ENCODE peak calls at places on chromosomes 16 and 17, in seven cellular contexts. One of them, this sample, is unnamed.

GRCh38 chr17:77968788-77969187 is 10.3 kb downstream of the TNRC6C start:
- DNase-seq in mucosa of descending colon: no peak
- DNase-seq in thoracic aorta: no peak
- DNase-seq in fibroblast of villous mesenchyme: no peak
- DNase-seq in AG04450: no peak
- DNase-seq in fibroblast of pulmonary artery: no peak
- DNase-seq in neural progenitor cell: no peak
- DNase-seq in this sample: no peak

GRCh38 chr17:55661359-55661758 is 61.3 kb downstream of the TMEM100 start:
- DNase-seq in mucosa of descending colon: no peak
- DNase-seq in thoracic aorta: no peak
- DNase-seq in fibroblast of villous mesenchyme: no peak
- DNase-seq in AG04450: no peak
- DNase-seq in fibroblast of pulmonary artery: no peak
- DNase-seq in neural progenitor cell: no peak
- DNase-seq in this sample: no peak

GRCh38 chr16:17017442-17017841 is 453.3 kb downstream of the XYLT1 start:
- DNase-seq in mucosa of descending colon: no peak
- DNase-seq in thoracic aorta: no peak
- DNase-seq in fibroblast of villous mesenchyme: no peak
- DNase-seq in AG04450: no peak
- DNase-seq in fibroblast of pulmonary artery: no peak
- DNase-seq in neural progenitor cell: no peak
- DNase-seq in this sample: no peak

GRCh38 chr16:72149676-72150464 is 22.1 kb downstream of the PMFBP1 start:
- DNase-seq in mucosa of descending colon: no peak
- DNase-seq in thoracic aorta: no peak
- DNase-seq in fibroblast of villous mesenchyme: no peak
- DNase-seq in AG04450: no peak
- DNase-seq in fibroblast of pulmonary artery: no peak
- DNase-seq in neural progenitor cell: peak; percentile 46
- DNase-seq in this sample: no peak

GRCh38 chr17:27565874-27566672 is 64.9 kb upstream of the LGALS9 start:
- DNase-seq in mucosa of descending colon: no peak
- DNase-seq in thoracic aorta: no peak
- DNase-seq in fibroblast of villous mesenchyme: no peak
- DNase-seq in AG04450: no peak
- DNase-seq in fibroblast of pulmonary artery: no peak
- DNase-seq in neural progenitor cell: no peak
- DNase-seq in this sample: no peak

GRCh38 chr17:68576811-68577551 is 24.2 kb downstream of the FAM20A start:
- DNase-seq in mucosa of descending colon: no peak
- DNase-seq in thoracic aorta: no peak
- DNase-seq in fibroblast of villous mesenchyme: peak; percentile 77
- DNase-seq in AG04450: peak; percentile 10
- DNase-seq in fibroblast of pulmonary artery: peak; percentile 76
- DNase-seq in neural progenitor cell: no peak
- DNase-seq in this sample: no peak

GRCh38 chr16:3067929-3068288 is 2.5 kb downstream of the IL32 start:
- DNase-seq in mucosa of descending colon: no peak
- DNase-seq in thoracic aorta: no peak
- DNase-seq in fibroblast of villous mesenchyme: no peak
- DNase-seq in AG04450: no peak
- DNase-seq in fibroblast of pulmonary artery: no peak
- DNase-seq in neural progenitor cell: no peak
- DNase-seq in this sample: no peak

GRCh38 chr17:57832711-57833596 is 16.9 kb downstream of the MRPS23 start:
- DNase-seq in mucosa of descending colon: no peak
- DNase-seq in thoracic aorta: peak; percentile 49
- DNase-seq in fibroblast of villous mesenchyme: peak; percentile 76
- DNase-seq in AG04450: peak; percentile 30
- DNase-seq in fibroblast of pulmonary artery: peak; percentile 83
- DNase-seq in neural progenitor cell: peak; percentile 88
- DNase-seq in this sample: peak; percentile 53

GRCh38 chr17:44084131-44084538 is 13.6 kb downstream of the G6PC3 start:
- DNase-seq in mucosa of descending colon: no peak
- DNase-seq in thoracic aorta: no peak
- DNase-seq in fibroblast of villous mesenchyme: no peak
- DNase-seq in AG04450: no peak
- DNase-seq in fibroblast of pulmonary artery: no peak
- DNase-seq in neural progenitor cell: peak; percentile 64
- DNase-seq in this sample: no peak

GRCh38 chr17:34254651-34255380 is at the start of gene CCL2:
- DNase-seq in mucosa of descending colon: no peak
- DNase-seq in thoracic aorta: peak; percentile 60
- DNase-seq in fibroblast of villous mesenchyme: peak; percentile 53
- DNase-seq in AG04450: peak; percentile 65
- DNase-seq in fibroblast of pulmonary artery: peak; percentile 94
- DNase-seq in neural progenitor cell: peak; percentile 73
- DNase-seq in this sample: no peak

GRCh38 chr16:17518441-17518840 is 47.7 kb upstream of the XYLT1 start:
- DNase-seq in mucosa of descending colon: no peak
- DNase-seq in thoracic aorta: no peak
- DNase-seq in fibroblast of villous mesenchyme: peak; percentile 44
- DNase-seq in AG04450: no peak
- DNase-seq in fibroblast of pulmonary artery: peak; percentile 13
- DNase-seq in neural progenitor cell: no peak
- DNase-seq in this sample: no peak

GRCh38 chr17:77609553-77610517 is 348.7 kb upstream of the TNRC6C start:
- DNase-seq in mucosa of descending colon: no peak
- DNase-seq in thoracic aorta: no peak
- DNase-seq in fibroblast of villous mesenchyme: peak; percentile 11
- DNase-seq in AG04450: no peak
- DNase-seq in fibroblast of pulmonary artery: no peak
- DNase-seq in neural progenitor cell: no peak
- DNase-seq in this sample: no peak

GRCh38 chr16:2715519-2715918 is 4.5 kb downstream of the PRSS27 start:
- DNase-seq in mucosa of descending colon: peak; percentile 79
- DNase-seq in thoracic aorta: no peak
- DNase-seq in fibroblast of villous mesenchyme: peak; percentile 57
- DNase-seq in AG04450: no peak
- DNase-seq in fibroblast of pulmonary artery: peak; percentile 47
- DNase-seq in neural progenitor cell: peak; percentile 78
- DNase-seq in this sample: peak; percentile 35

GRCh38 chr16:66619036-66619435 is 14.5 kb downstream of the CMTM3 start:
- DNase-seq in mucosa of descending colon: no peak
- DNase-seq in thoracic aorta: no peak
- DNase-seq in fibroblast of villous mesenchyme: peak; percentile 66
- DNase-seq in AG04450: no peak
- DNase-seq in fibroblast of pulmonary artery: peak; percentile 42
- DNase-seq in neural progenitor cell: no peak
- DNase-seq in this sample: no peak

GRCh38 chr17:47879028-47879585 is 16.9 kb upstream of the SP2 start:
- DNase-seq in mucosa of descending colon: no peak
- DNase-seq in thoracic aorta: no peak
- DNase-seq in fibroblast of villous mesenchyme: peak; percentile 25
- DNase-seq in AG04450: no peak
- DNase-seq in fibroblast of pulmonary artery: no peak
- DNase-seq in neural progenitor cell: no peak
- DNase-seq in this sample: no peak

GRCh38 chr16:2933701-2934100 is 22.0 kb downstream of the FLYWCH1 start:
- DNase-seq in mucosa of descending colon: no peak
- DNase-seq in thoracic aorta: no peak
- DNase-seq in fibroblast of villous mesenchyme: no peak
- DNase-seq in AG04450: no peak
- DNase-seq in fibroblast of pulmonary artery: no peak
- DNase-seq in neural progenitor cell: no peak
- DNase-seq in this sample: no peak

GRCh38 chr16:7405166-7405565 is 72.5 kb downstream of the RBFOX1 start:
- DNase-seq in mucosa of descending colon: no peak
- DNase-seq in thoracic aorta: no peak
- DNase-seq in fibroblast of villous mesenchyme: no peak
- DNase-seq in AG04450: no peak
- DNase-seq in fibroblast of pulmonary artery: no peak
- DNase-seq in neural progenitor cell: peak; percentile 82
- DNase-seq in this sample: no peak
- TF ChIP-seq CTCF in mucosa of descending colon: no peak
- TF ChIP-seq CTCF in thoracic aorta: no peak
- TF ChIP-seq CTCF in fibroblast of villous mesenchyme: no peak
- TF ChIP-seq CTCF in AG04450: no peak
- TF ChIP-seq CTCF in fibroblast of pulmonary artery: no peak
- TF ChIP-seq CTCF in neural progenitor cell: peak; percentile 60
- TF ChIP-seq CTCF in this sample: no peak

DNA sequence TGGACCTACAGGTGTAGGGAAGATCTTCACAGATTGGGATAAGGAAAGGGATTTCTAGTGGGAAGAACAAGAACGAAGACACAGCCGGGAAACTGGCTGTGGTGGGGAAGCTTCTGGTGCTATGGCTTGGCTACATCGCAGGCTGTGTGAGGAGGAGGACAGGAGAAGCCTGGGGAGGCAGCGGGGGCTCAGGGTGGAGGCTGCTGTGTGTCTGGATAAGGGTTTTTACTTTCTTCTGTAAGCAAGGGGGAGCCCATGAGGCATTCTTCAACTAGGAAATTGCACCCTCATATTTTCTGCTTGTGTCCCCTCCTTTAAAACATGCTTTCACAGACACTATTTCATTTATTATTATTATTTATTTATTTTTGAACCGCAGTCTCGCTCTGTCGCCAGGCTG is 2.9 kb upstream of the RHBDF2 start:
- DNase-seq in mucosa of descending colon: no peak
- DNase-seq in thoracic aorta: no peak
- DNase-seq in fibroblast of villous mesenchyme: no peak
- DNase-seq in AG04450: no peak
- DNase-seq in fibroblast of pulmonary artery: no peak
- DNase-seq in neural progenitor cell: peak; percentile 33
- DNase-seq in this sample: no peak
- TF ChIP-seq CTCF in mucosa of descending colon: no peak
- TF ChIP-seq CTCF in thoracic aorta: no peak
- TF ChIP-seq CTCF in fibroblast of villous mesenchyme: peak; percentile 22
- TF ChIP-seq CTCF in AG04450: peak; percentile 35
- TF ChIP-seq CTCF in fibroblast of pulmonary artery: peak; percentile 12
- TF ChIP-seq CTCF in neural progenitor cell: no peak
- TF ChIP-seq CTCF in this sample: no peak

GRCh38 chr16:50677351-50677750 is 3.8 kb downstream of the SNX20 start:
- DNase-seq in mucosa of descending colon: peak; percentile 47
- DNase-seq in thoracic aorta: no peak
- DNase-seq in fibroblast of villous mesenchyme: no peak
- DNase-seq in AG04450: no peak
- DNase-seq in fibroblast of pulmonary artery: no peak
- DNase-seq in neural progenitor cell: no peak
- DNase-seq in this sample: no peak
- TF ChIP-seq CTCF in mucosa of descending colon: no peak
- TF ChIP-seq CTCF in thoracic aorta: peak; percentile 28
- TF ChIP-seq CTCF in fibroblast of villous mesenchyme: peak; percentile 23
- TF ChIP-seq CTCF in AG04450: peak; percentile 12
- TF ChIP-seq CTCF in fibroblast of pulmonary artery: peak; percentile 17
- TF ChIP-seq CTCF in neural progenitor cell: peak; percentile 55
- TF ChIP-seq CTCF in this sample: no peak

DNA sequence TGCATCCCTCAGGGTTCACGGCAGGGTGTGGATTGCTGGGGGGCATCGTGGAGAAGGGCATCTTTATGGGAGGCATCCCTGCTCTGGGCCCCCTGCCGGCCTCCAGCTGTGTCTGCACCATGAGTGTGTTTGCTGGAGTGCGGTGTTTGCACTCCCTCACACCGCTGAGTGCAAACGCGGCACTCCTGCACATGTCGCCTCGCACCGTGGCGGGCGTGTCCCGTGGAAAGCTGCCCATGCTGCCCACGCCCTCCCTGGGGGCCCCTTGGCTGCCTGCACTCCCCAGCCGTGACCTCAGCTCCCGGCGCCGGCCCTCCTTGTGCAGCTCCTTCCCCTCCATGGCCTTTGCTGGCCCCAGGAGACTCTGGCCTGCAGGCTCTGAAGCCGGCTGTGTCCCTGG is 74.6 kb upstream of the ZNF750 start:
- DNase-seq in mucosa of descending colon: peak; percentile 57
- DNase-seq in thoracic aorta: no peak
- DNase-seq in fibroblast of villous mesenchyme: no peak
- DNase-seq in AG04450: no peak
- DNase-seq in fibroblast of pulmonary artery: no peak
- DNase-seq in neural progenitor cell: no peak
- DNase-seq in this sample: no peak
- TF ChIP-seq CTCF in mucosa of descending colon: peak; percentile 31
- TF ChIP-seq CTCF in thoracic aorta: no peak
- TF ChIP-seq CTCF in fibroblast of villous mesenchyme: peak; percentile 70
- TF ChIP-seq CTCF in AG04450: peak; percentile 60
- TF ChIP-seq CTCF in fibroblast of pulmonary artery: peak; percentile 34
- TF ChIP-seq CTCF in neural progenitor cell: no peak
- TF ChIP-seq CTCF in this sample: no peak

DNA sequence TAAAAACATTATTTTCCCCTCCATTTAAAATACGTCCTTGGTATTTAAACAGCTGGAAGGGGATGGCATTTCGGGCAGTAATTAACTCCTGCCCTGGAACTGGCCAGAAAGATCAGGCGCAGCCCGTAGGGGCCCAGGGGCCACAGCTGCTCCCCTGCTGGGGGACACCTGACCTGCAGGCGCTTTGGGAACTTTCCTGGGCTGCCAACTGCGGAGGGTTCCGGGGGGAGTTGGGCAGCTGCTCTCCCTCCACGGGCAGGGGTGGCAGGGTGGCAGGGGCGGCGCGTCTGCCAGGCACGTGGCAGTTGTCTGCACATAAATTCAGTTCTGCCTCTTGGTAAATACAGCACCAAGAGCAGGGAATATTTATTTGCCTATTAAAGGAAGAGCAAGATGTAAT is 30.1 kb upstream of the CHMP6 start:
- DNase-seq in mucosa of descending colon: no peak
- DNase-seq in thoracic aorta: no peak
- DNase-seq in fibroblast of villous mesenchyme: no peak
- DNase-seq in AG04450: no peak
- DNase-seq in fibroblast of pulmonary artery: no peak
- DNase-seq in neural progenitor cell: no peak
- DNase-seq in this sample: no peak
- TF ChIP-seq CTCF in mucosa of descending colon: no peak
- TF ChIP-seq CTCF in thoracic aorta: no peak
- TF ChIP-seq CTCF in fibroblast of villous mesenchyme: no peak
- TF ChIP-seq CTCF in AG04450: peak; percentile 13
- TF ChIP-seq CTCF in fibroblast of pulmonary artery: no peak
- TF ChIP-seq CTCF in neural progenitor cell: peak; percentile 14
- TF ChIP-seq CTCF in this sample: no peak

GRCh38 chr17:61461586-61461966 is 9.4 kb downstream of the TBX4 start:
- DNase-seq in mucosa of descending colon: no peak
- DNase-seq in thoracic aorta: no peak
- DNase-seq in fibroblast of villous mesenchyme: no peak
- DNase-seq in AG04450: no peak
- DNase-seq in fibroblast of pulmonary artery: no peak
- DNase-seq in neural progenitor cell: peak; percentile 47
- DNase-seq in this sample: no peak

GRCh38 chr17:61462734-61463067 is 10.5 kb downstream of the TBX4 start:
- DNase-seq in mucosa of descending colon: no peak
- DNase-seq in thoracic aorta: no peak
- DNase-seq in fibroblast of villous mesenchyme: no peak
- DNase-seq in AG04450: no peak
- DNase-seq in fibroblast of pulmonary artery: no peak
- DNase-seq in neural progenitor cell: no peak
- DNase-seq in this sample: no peak

GRCh38 chr17:61464121-61464905 is 12.1 kb downstream of the TBX4 start:
- DNase-seq in mucosa of descending colon: no peak
- DNase-seq in thoracic aorta: no peak
- DNase-seq in fibroblast of villous mesenchyme: no peak
- DNase-seq in AG04450: no peak
- DNase-seq in fibroblast of pulmonary artery: no peak
- DNase-seq in neural progenitor cell: no peak
- DNase-seq in this sample: no peak

GRCh38 chr17:61461967-61462733 is 9.9 kb downstream of the TBX4 start:
- DNase-seq in mucosa of descending colon: no peak
- DNase-seq in thoracic aorta: no peak
- DNase-seq in fibroblast of villous mesenchyme: peak; percentile 20
- DNase-seq in AG04450: no peak
- DNase-seq in fibroblast of pulmonary artery: peak; percentile 9
- DNase-seq in neural progenitor cell: peak; percentile 50
- DNase-seq in this sample: no peak

GRCh38 chr17:61463068-61463980 is 11.1 kb downstream of the TBX4 start:
- DNase-seq in mucosa of descending colon: no peak
- DNase-seq in thoracic aorta: no peak
- DNase-seq in fibroblast of villous mesenchyme: no peak
- DNase-seq in AG04450: no peak
- DNase-seq in fibroblast of pulmonary artery: no peak
- DNase-seq in neural progenitor cell: no peak
- DNase-seq in this sample: no peak
- TF ChIP-seq CTCF in mucosa of descending colon: no peak
- TF ChIP-seq CTCF in thoracic aorta: no peak
- TF ChIP-seq CTCF in fibroblast of villous mesenchyme: peak; percentile 10
- TF ChIP-seq CTCF in AG04450: peak; percentile 25
- TF ChIP-seq CTCF in fibroblast of pulmonary artery: peak; percentile 2
- TF ChIP-seq CTCF in neural progenitor cell: peak; percentile 39
- TF ChIP-seq CTCF in this sample: no peak

This sample was measured in omental fat pad.